ENCODE peak calls at places on chromosomes 2 and 18, in nine cellular contexts. K is progenitor cell of endocrine pancreas, S is HEK293T, M is kidney epithelial cell, Q is frontal cortex, U is endothelial cell, E is non-pigmented ciliary epithelial cell, D is amniotic stem cell, P is brain microvascular endothelial cell. B is an unnamed sample.

GRCh38 chr2:234705108-234705507 is 208.2 kb upstream of the ARL4C start:
- DNase-seq in K (no peak), S (no peak), M (peak; percentile 60), Q (no peak), U (no peak), E (peak; percentile 46), D (no peak), P (peak; percentile 43), B (peak; percentile 1)

GRCh38 chr2:224513991-224514390 is 71.2 kb downstream of the CUL3 start:
- DNase-seq in K (no peak), S (no peak), M (no peak), Q (no peak), U (no peak), E (no peak), D (no peak), P (no peak), B (no peak)

GRCh38 chr2:58521803-58522602 is 280.9 kb upstream of the FANCL start:
- DNase-seq in K (no peak), S (no peak), M (no peak), Q (no peak), U (no peak), E (no peak), D (no peak), P (no peak), B (no peak)

GRCh38 chr18:50970006-50970405 is 2.2 kb downstream of the ELAC1 start:
- DNase-seq in K (no peak), S (no peak), M (no peak), Q (no peak), U (no peak), E (no peak), D (no peak), P (no peak), B (no peak)

GRCh38 chr2:240856151-240856980 is 12.3 kb upstream of the AGXT start:
- DNase-seq in K (no peak), S (no peak), M (no peak), Q (no peak), U (no peak), E (no peak), D (no peak), P (no peak), B (no peak)

GRCh38 chr2:109081374-109081773 is 47.6 kb upstream of the SH3RF3 start:
- DNase-seq in K (no peak), S (no peak), M (no peak), Q (no peak), U (no peak), E (no peak), D (no peak), P (no peak), B (no peak)

GRCh38 chr18:13292736-13293135 is 74.2 kb downstream of the LDLRAD4 start:
- DNase-seq in K (no peak), S (no peak), M (no peak), Q (no peak), U (no peak), E (no peak), D (no peak), P (no peak), B (no peak)

GRCh38 chr2:28516950-28517349 is 21.1 kb downstream of the PLB1 start:
- DNase-seq in K (no peak), S (no peak), M (no peak), Q (no peak), U (no peak), E (no peak), D (no peak), P (no peak), B (no peak)

GRCh38 chr2:239236043-239236807 is 164.6 kb downstream of the HDAC4 start:
- DNase-seq in K (no peak), S (no peak), M (no peak), Q (no peak), U (no peak), E (no peak), D (no peak), P (no peak), B (no peak)

GRCh38 chr18:39667905-39668304 is 2102.3 kb upstream of the CELF4 start:
- DNase-seq in K (no peak), S (no peak), M (no peak), Q (no peak), U (no peak), E (no peak), D (no peak), P (peak; percentile 2), B (no peak)

GRCh38 chr2:54473876-54474275 is 17.7 kb downstream of the SPTBN1 start:
- DNase-seq in K (no peak), S (no peak), M (no peak), Q (no peak), U (no peak), E (no peak), D (no peak), P (no peak), B (no peak)

GRCh38 chr18:41761329-41762028 is 193.6 kb upstream of the PIK3C3 start:
- DNase-seq in K (no peak), S (no peak), M (peak; percentile 72), Q (no peak), U (no peak), E (peak; percentile 77), D (peak; percentile 77), P (peak; percentile 72), B (no peak)

GRCh38 chr2:238334885-238335284 is 14.6 kb downstream of the TRAF3IP1 start:
- DNase-seq in K (no peak), S (no peak), M (no peak), Q (no peak), U (no peak), E (no peak), D (no peak), P (no peak), B (no peak)

GRCh38 chr2:146853741-146854444 is 990.9 kb upstream of the ACVR2A start:
- DNase-seq in K (no peak), S (no peak), M (peak; percentile 38), Q (no peak), U (no peak), E (peak; percentile 20), D (no peak), P (peak; percentile 36), B (no peak)

GRCh38 chr2:238912916-238913875 is 65.3 kb downstream of the TWIST2 start:
- DNase-seq in K (no peak), S (no peak), M (no peak), Q (no peak), U (no peak), E (no peak), D (no peak), P (no peak), B (no peak)

GRCh38 chr2:232415736-232416520 is 9.3 kb downstream of the ALPG start:
- DNase-seq in K (no peak), S (no peak), M (no peak), Q (no peak), U (no peak), E (no peak), D (no peak), P (no peak), B (no peak)

GRCh38 chr2:223900531-223900930 is 44.6 kb downstream of the WDFY1 start:
- DNase-seq in K (no peak), S (no peak), M (no peak), Q (no peak), U (no peak), E (no peak), D (no peak), P (no peak), B (no peak)

GRCh38 chr2:202005272-202005887 is 28.3 kb upstream of the FZD7 start:
- DNase-seq in K (no peak), S (no peak), M (no peak), Q (no peak), U (no peak), E (no peak), D (no peak), P (no peak), B (no peak)

GRCh38 chr2:222745836-222746559 is 74.5 kb downstream of the MOGAT1 start:
- DNase-seq in K (no peak), S (no peak), M (no peak), Q (no peak), U (no peak), E (no peak), D (no peak), P (no peak), B (no peak)

GRCh38 chr2:168773719-168774521 is 28.5 kb upstream of the NOSTRIN start:
- DNase-seq in K (peak; percentile 14), S (peak; percentile 72), M (no peak), Q (no peak), U (peak; percentile 75), E (peak; percentile 15), D (peak; percentile 22), P (peak; percentile 67), B (peak; percentile 22)

GRCh38 chr2:192298664-192299063 is 103.9 kb upstream of the TMEFF2 start:
- DNase-seq in K (no peak), S (no peak), M (no peak), Q (no peak), U (no peak), E (no peak), D (no peak), P (no peak), B (no peak)